ENCODE peak calls at places on chromosomes 11 and 22, in five cellular contexts. C is astrocyte of the spinal cord, V is thoracic aorta, X is Calu3, R is cardiac fibroblast. M is an unnamed sample.

GRCh38 chr11:12321217-12321937 is 56.0 kb upstream of the PARVA start:
- DNase-seq in C (no peak), V (no peak), X (no peak), R (no peak), M (no peak)

GRCh38 chr11:27678242-27678641 is 22.0 kb downstream of the BDNF start:
- DNase-seq in C (peak; percentile 65), V (no peak), X (no peak), R (no peak), M (no peak)

GRCh38 chr22:20511578-20512259 is 4.3 kb downstream of the MED15 start:
- DNase-seq in C (no peak), V (no peak), X (no peak), R (no peak), M (no peak)

GRCh38 chr11:125348704-125349635 is 147.1 kb downstream of the FEZ1 start:
- DNase-seq in C (peak; percentile 32), V (no peak), X (peak; percentile 60), R (peak; percentile 48), M (peak; percentile 31)

GRCh38 chr22:49568751-49569285 is 258.9 kb downstream of the BRD1 start:
- DNase-seq in C (no peak), V (no peak), X (no peak), R (no peak), M (no peak)

GRCh38 chr22:25970348-25970995 is 198.8 kb upstream of the SEZ6L start:
- DNase-seq in C (no peak), V (no peak), X (no peak), R (no peak), M (no peak)

GRCh38 chr11:1401656-1402221 is 12.0 kb downstream of the BRSK2 start:
- DNase-seq in C (peak; percentile 48), V (no peak), X (peak; percentile 76), R (peak; percentile 69), M (no peak)

GRCh38 chr22:50218153-50218995 is 17.6 kb downstream of the SELENOO start:
- DNase-seq in C (no peak), V (no peak), X (no peak), R (no peak), M (no peak)

GRCh38 chr11:122235615-122236014 is 119.6 kb upstream of the BLID start:
- DNase-seq in C (peak; percentile 88), V (no peak), X (no peak), R (peak; percentile 72), M (no peak)

GRCh38 chr11:78690588-78690987 is 115.9 kb upstream of the NARS2 start:
- DNase-seq in C (peak; percentile 31), V (no peak), X (no peak), R (no peak), M (no peak)

GRCh38 chr11:47177229-47177845 is 658 bp upstream of the ARFGAP2 start:
- DNase-seq in C (peak; percentile 74), V (peak; percentile 55), X (peak; percentile 74), R (peak; percentile 85), M (no peak)

GRCh38 chr22:23782649-23783048 is 4.1 kb upstream of the SMARCB1 start:
- DNase-seq in C (no peak), V (no peak), X (no peak), R (no peak), M (no peak)

GRCh38 chr22:17726561-17727243 is 47.6 kb downstream of the BID start:
- DNase-seq in C (peak; percentile 34), V (no peak), X (no peak), R (no peak), M (no peak)

GRCh38 chr11:88345408-88345807 is 7.9 kb upstream of the CTSC start:
- DNase-seq in C (no peak), V (no peak), X (no peak), R (peak; percentile 36), M (no peak)

GRCh38 chr11:32255876-32256275 is 165.0 kb downstream of the RCN1 start:
- DNase-seq in C (no peak), V (no peak), X (no peak), R (no peak), M (no peak)

GRCh38 chr22:30869996-30870395 is 98.6 kb downstream of the MORC2 start:
- DNase-seq in C (no peak), V (no peak), X (no peak), R (no peak), M (no peak)

GRCh38 chr11:114042234-114042633 is 17.3 kb upstream of the ZBTB16 start:
- DNase-seq in C (no peak), V (no peak), X (no peak), R (no peak), M (no peak)

GRCh38 chr11:46237248-46238077 is 40.0 kb upstream of the CREB3L1 start:
- DNase-seq in C (peak; percentile 90), V (peak; percentile 46), X (peak; percentile 52), R (peak; percentile 87), M (peak; percentile 26)

GRCh38 chr11:1623716-1624115 is 1.8 kb upstream of the KRTAP5-4 start:
- DNase-seq in C (no peak), V (no peak), X (no peak), R (no peak), M (no peak)

GRCh38 chr22:44537016-44537936 is 39.2 kb upstream of the RTL6 start:
- DNase-seq in C (no peak), V (no peak), X (no peak), R (no peak), M (no peak)

GRCh38 chr11:10160350-10160749 is 133.7 kb downstream of the SBF2 start:
- DNase-seq in C (no peak), V (no peak), X (no peak), R (no peak), M (no peak)

GRCh38 chr11:32847511-32847910 is 17.8 kb downstream of the PRRG4 start:
- DNase-seq in C (no peak), V (no peak), X (no peak), R (no peak), M (no peak)

GRCh38 chr11:89182773-89183172 is 5.1 kb downstream of the TYR start:
- DNase-seq in C (peak; percentile 12), V (no peak), X (no peak), R (peak; percentile 2), M (no peak)

GRCh38 chr11:1765871-1766718 is 2.4 kb upstream of the CTSD start:
- DNase-seq in C (no peak), V (no peak), X (no peak), R (no peak), M (no peak)

GRCh38 chr11:118572914-118573550 is 823 bp downstream of the ARCN1 start:
- DNase-seq in C (peak; percentile 28), V (no peak), X (no peak), R (peak; percentile 36), M (no peak)

GRCh38 chr11:33904128-33904527 is 12.3 kb upstream of the LMO2 start:
- DNase-seq in C (no peak), V (no peak), X (no peak), R (no peak), M (no peak)

GRCh38 chr11:16528639-16529038 is 172.3 kb upstream of the SOX6 start:
- DNase-seq in C (no peak), V (no peak), X (no peak), R (no peak), M (no peak)

GRCh38 chr11:26905368-26905767 is 88.5 kb upstream of the FIBIN start:
- DNase-seq in C (peak; percentile 25), V (no peak), X (no peak), R (peak; percentile 43), M (no peak)

GRCh38 chr22:27868738-27869282 is 50.2 kb downstream of the PITPNB start:
- DNase-seq in C (no peak), V (no peak), X (no peak), R (no peak), M (no peak)

GRCh38 chr11:19359425-19360000 is 118.8 kb upstream of the E2F8 start:
- DNase-seq in C (no peak), V (no peak), X (no peak), R (peak; percentile 54), M (no peak)

GRCh38 chr11:39432929-39433328 is 2026.5 kb downstream of the LRRC4C start:
- DNase-seq in C (no peak), V (no peak), X (no peak), R (no peak), M (no peak)

GRCh38 chr11:66906077-66906929 is 49.4 kb downstream of the LRFN4 start:
- DNase-seq in C (no peak), V (no peak), X (no peak), R (peak; percentile 62), M (no peak)

GRCh38 chr11:128451651-128452470 is 135.5 kb downstream of the ETS1 start:
- DNase-seq in C (peak; percentile 86), V (no peak), X (peak; percentile 50), R (peak; percentile 92), M (no peak)

GRCh38 chr11:113764522-113764921 is 9.0 kb downstream of the ZW10 start:
- DNase-seq in C (no peak), V (no peak), X (no peak), R (no peak), M (no peak)

GRCh38 chr11:133619973-133620372 is 87.7 kb upstream of the OPCML start:
- DNase-seq in C (no peak), V (no peak), X (no peak), R (no peak), M (no peak)

GRCh38 chr11:133618500-133618899 is 86.2 kb upstream of the OPCML start:
- DNase-seq in C (no peak), V (no peak), X (no peak), R (no peak), M (no peak)

GRCh38 chr11:133619397-133619796 is 87.1 kb upstream of the OPCML start:
- DNase-seq in C (no peak), V (no peak), X (no peak), R (no peak), M (no peak)
- TF ChIP-seq CTCF in C (no peak), V (no peak), X (no peak), R (no peak), M (no peak)

GRCh38 chr11:115678942-115679341 is 174.7 kb upstream of the CADM1 start:
- DNase-seq in C (no peak), V (no peak), X (no peak), R (no peak), M (no peak)
- TF ChIP-seq CTCF in C (no peak), V (no peak), X (no peak), R (no peak), M (no peak)

DNA sequence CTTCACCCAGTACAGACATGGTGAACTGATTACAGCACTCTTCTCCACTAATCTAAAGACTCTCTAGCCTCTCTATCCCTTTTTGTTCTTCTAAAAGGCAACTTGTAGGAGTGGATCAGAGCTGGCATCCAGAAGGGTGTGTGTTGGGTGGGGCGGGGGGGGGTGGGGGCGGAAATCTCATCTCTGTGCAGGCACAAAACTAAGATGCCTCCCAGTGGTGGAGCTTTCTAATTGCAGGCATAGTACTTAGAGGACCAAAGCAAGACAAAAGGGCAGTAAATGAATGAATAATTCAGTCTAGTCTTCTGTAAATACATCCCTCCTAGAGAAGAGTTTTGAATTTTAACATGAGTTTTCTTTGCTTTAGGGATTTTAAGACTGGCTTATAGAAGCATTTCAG is 11.4 kb upstream of the EMID1 start:
- DNase-seq in C (no peak), V (no peak), X (no peak), R (no peak), M (no peak)
- TF ChIP-seq CTCF in C (no peak), V (no peak), X (no peak), R (no peak), M (no peak)

DNA sequence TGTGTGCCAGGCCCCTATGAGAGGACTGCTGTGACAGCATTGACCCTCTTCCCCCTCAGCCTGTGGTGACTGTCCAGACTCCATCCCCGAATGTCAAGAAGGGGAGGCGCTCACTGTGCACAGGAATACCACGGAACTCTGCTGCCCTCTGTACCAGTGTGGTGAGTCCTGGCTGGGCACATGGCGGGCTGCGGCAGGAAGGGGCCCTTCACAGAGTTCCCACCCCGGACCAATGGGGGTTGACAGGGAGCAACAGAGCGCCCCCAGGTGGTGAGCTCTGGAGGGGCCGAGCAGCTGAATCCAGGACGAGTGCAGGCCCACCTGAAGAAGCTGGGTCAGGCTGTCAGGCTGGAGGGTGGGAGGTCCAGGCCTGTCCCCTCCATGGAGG is 83.8 kb upstream of the MYOD1 start:
- DNase-seq in C (no peak), V (no peak), X (no peak), R (no peak), M (no peak)
- TF ChIP-seq CTCF in C (peak; percentile 0), V (no peak), X (no peak), R (no peak), M (no peak)

M was measured in activated B cell treated with CpG ODN at 0.5 μM for 24 hours.